ENCODE peak calls at places on chromosomes 4 and X, in ten cellular contexts. P is T-helper 2 cell; G is fibroblast of pulmonary artery; B is GM12892; M is germinal center; Z is CD8-positive, alpha-beta T cell; R is D341Med; A is cardiac muscle cell; F is activated CD8-positive, alpha-beta memory T cell treated with anti-CD3 and anti-CD28 coated beads for 48 hours; V is glomerular endothelial cell. U is an unnamed sample.

GRCh38 chrX:20361081-20361889 is 94.6 kb upstream of the RPS6KA3 start:
- DNase-seq in F (no peak), V (no peak), P (no peak), B (no peak), A (peak; percentile 84), R (no peak), Z (no peak), G (peak; percentile 71), M (no peak), U (peak; percentile 72)

GRCh38 chr4:111943796-111944203 is 201.5 kb upstream of the FAM241A start:
- DNase-seq in M (peak; percentile 48), B (peak; percentile 5), G (peak; percentile 55), V (no peak), P (no peak), Z (no peak), R (peak; percentile 88), F (no peak), A (peak; percentile 31), U (peak; percentile 44)

GRCh38 chr4:16524911-16525574 is 298.8 kb upstream of the TAPT1 start:
- DNase-seq in G (peak; percentile 94), P (no peak), M (no peak), A (peak; percentile 93), B (no peak), F (no peak), R (no peak), V (no peak), Z (no peak), U (peak; percentile 45)

GRCh38 chr4:186700746-186701145 is 22.9 kb downstream of the FAT1 start:
- DNase-seq in A (peak; percentile 86), Z (no peak), V (no peak), F (no peak), P (no peak), B (no peak), M (no peak), G (peak; percentile 89), R (no peak), U (no peak)

GRCh38 chrX:109389917-109390316 is 92.0 kb downstream of the GUCY2F start:
- DNase-seq in A (no peak), F (no peak), V (no peak), Z (no peak), M (no peak), B (no peak), G (no peak), P (no peak), R (no peak), U (no peak)

GRCh38 chr4:24722026-24722568 is 73.3 kb upstream of the SOD3 start:
- DNase-seq in G (no peak), B (no peak), R (no peak), P (no peak), M (no peak), V (no peak), A (no peak), F (no peak), Z (no peak), U (no peak)

GRCh38 chr4:76011700-76012387 is 4.5 kb upstream of the CXCL9 start:
- DNase-seq in Z (no peak), M (no peak), P (no peak), B (peak; percentile 41), V (no peak), R (no peak), A (peak; percentile 77), G (peak; percentile 72), F (no peak), U (peak; percentile 83)

GRCh38 chr4:132504438-132504837 is 644.7 kb upstream of the PCDH10 start:
- DNase-seq in A (no peak), Z (no peak), B (no peak), F (no peak), P (no peak), M (no peak), V (no peak), G (no peak), R (no peak), U (peak; percentile 10)

GRCh38 chrX:38126179-38126578 is 94.5 kb downstream of the SRPX start:
- DNase-seq in P (no peak), R (no peak), F (no peak), B (no peak), A (no peak), V (no peak), G (no peak), M (no peak), Z (no peak), U (no peak)

GRCh38 chr4:6561706-6562371 is 13.2 kb upstream of the MAN2B2 start:
- DNase-seq in F (no peak), M (no peak), A (no peak), B (no peak), Z (no peak), P (no peak), V (no peak), R (no peak), G (no peak), U (peak; percentile 36)

GRCh38 chr4:183256756-183257385 is 63.2 kb downstream of the CLDN22 start:
- DNase-seq in B (peak; percentile 23), F (no peak), M (peak; percentile 33), A (peak; percentile 68), P (no peak), G (peak; percentile 66), V (no peak), Z (peak; percentile 58), R (peak; percentile 81), U (peak; percentile 64)

GRCh38 chrX:25079020-25079419 is 63.3 kb upstream of the ARX start:
- DNase-seq in V (no peak), F (no peak), P (no peak), Z (no peak), B (no peak), R (no peak), G (no peak), M (no peak), A (no peak), U (no peak)

GRCh38 chrX:19440713-19441112 is 74.6 kb downstream of the MAP3K15 start:
- DNase-seq in F (no peak), V (no peak), B (no peak), M (no peak), P (no peak), G (peak; percentile 61), Z (no peak), R (no peak), A (peak; percentile 82), U (peak; percentile 68)

GRCh38 chrX:16739574-16739973 is 20.2 kb downstream of the SYAP1 start:
- DNase-seq in F (no peak), P (no peak), V (no peak), G (no peak), R (no peak), B (no peak), A (peak; percentile 46), Z (no peak), M (no peak), U (peak; percentile 54)

GRCh38 chr4:105966046-105966445 is 70.8 kb downstream of the NPNT start:
- DNase-seq in R (no peak), G (peak; percentile 63), A (peak; percentile 69), Z (no peak), V (no peak), P (no peak), B (no peak), F (no peak), M (no peak), U (peak; percentile 76)

GRCh38 chrX:17266171-17266570 is 108.8 kb upstream of the NHS start:
- DNase-seq in R (no peak), F (no peak), G (no peak), M (no peak), P (no peak), A (peak; percentile 15), B (no peak), V (no peak), Z (no peak), U (peak; percentile 3)

GRCh38 chr4:173121044-173121685 is 47.4 kb upstream of the GALNT7 start:
- DNase-seq in Z (no peak), R (no peak), B (no peak), P (no peak), G (peak; percentile 52), M (no peak), V (no peak), A (peak; percentile 68), F (no peak), U (peak; percentile 67)

GRCh38 chr4:24070117-24070516 is 180.3 kb upstream of the PPARGC1A start:
- DNase-seq in B (no peak), R (no peak), M (no peak), P (no peak), G (peak; percentile 73), Z (no peak), A (peak; percentile 35), F (no peak), V (no peak), U (peak; percentile 84)

GRCh38 chr4:2049811-2050210 is 9.3 kb upstream of the NAT8L start:
- DNase-seq in V (no peak), F (no peak), M (no peak), G (no peak), Z (no peak), A (no peak), B (no peak), P (no peak), R (no peak), U (no peak)

U was measured in choroid plexus epithelial cell.